ENCODE peak calls at places on chromosomes 4 and X, in eight cellular contexts. A, C, Q, Z, B, X, J and P are unnamed samples.

GRCh38 chrX:84737471-84737871 is 235.2 kb upstream of the HDX start:
- DNase-seq in A (no peak), C (no peak), Q (no peak), Z (peak; percentile 68), B (peak; percentile 55), X (no peak), J (no peak), P (peak; percentile 57)

GRCh38 chr4:188023682-188024081 is 28.1 kb downstream of the ZFP42 start:
- DNase-seq in A (no peak), C (no peak), Q (no peak), Z (no peak), B (no peak), X (no peak), J (no peak), P (peak; percentile 22)

GRCh38 chrX:23552289-23552688 is 115.0 kb upstream of the PRDX4 start:
- DNase-seq in A (no peak), C (no peak), Q (no peak), Z (no peak), B (no peak), X (no peak), J (no peak), P (no peak)

GRCh38 chrX:71542411-71542810 is 9.5 kb downstream of the OGT start:
- DNase-seq in A (peak; percentile 29), C (no peak), Q (peak; percentile 78), Z (peak; percentile 63), B (no peak), X (no peak), J (no peak), P (peak; percentile 53)

GRCh38 chrX:132858018-132858417 is 100.4 kb downstream of the HS6ST2 start:
- DNase-seq in A (no peak), C (peak; percentile 4), Q (peak; percentile 82), Z (no peak), B (no peak), X (no peak), J (no peak), P (peak; percentile 53)

GRCh38 chr4:6221851-6222760 is 21.8 kb upstream of the JAKMIP1 start:
- DNase-seq in A (peak; percentile 9), C (peak; percentile 59), Q (no peak), Z (no peak), B (no peak), X (peak; percentile 57), J (no peak), P (no peak)

GRCh38 chr4:127781303-127782024 is 658 bp upstream of the HSPA4L start:
- DNase-seq in A (peak; percentile 57), C (peak; percentile 27), Q (no peak), Z (peak; percentile 10), B (peak; percentile 58), X (no peak), J (peak; percentile 5), P (peak; percentile 33)

GRCh38 chrX:42976729-42977366 is 198.9 kb upstream of the PPP1R2C start:
- DNase-seq in A (no peak), C (no peak), Q (peak; percentile 80), Z (no peak), B (no peak), X (no peak), J (no peak), P (peak; percentile 17)

GRCh38 chr4:70718811-70719604 is 2.8 kb upstream of the RUFY3 start:
- DNase-seq in A (no peak), C (no peak), Q (peak; percentile 83), Z (no peak), B (no peak), X (no peak), J (no peak), P (peak; percentile 33)

GRCh38 chr4:10622728-10623127 is 61.8 kb downstream of the CLNK start:
- DNase-seq in A (no peak), C (no peak), Q (peak; percentile 10), Z (no peak), B (no peak), X (no peak), J (peak; percentile 4), P (peak; percentile 24)

GRCh38 chr4:124555959-124556358 is 156.6 kb downstream of the ANKRD50 start:
- DNase-seq in A (no peak), C (no peak), Q (no peak), Z (no peak), B (no peak), X (no peak), J (no peak), P (no peak)

GRCh38 chrX:84475101-84475500 is 27.2 kb downstream of the HDX start:
- DNase-seq in A (no peak), C (no peak), Q (no peak), Z (no peak), B (no peak), X (no peak), J (no peak), P (no peak)

GRCh38 chr4:128155231-128155855 is 94.2 kb downstream of the LARP1B start:
- DNase-seq in A (no peak), C (no peak), Q (no peak), Z (no peak), B (no peak), X (no peak), J (no peak), P (no peak)

GRCh38 chr4:159856451-159856850 is 753.6 kb downstream of the RAPGEF2 start:
- DNase-seq in A (no peak), C (peak; percentile 2), Q (no peak), Z (no peak), B (no peak), X (no peak), J (no peak), P (no peak)

GRCh38 chrX:14051416-14051815 is 21.7 kb upstream of the GEMIN8 start:
- DNase-seq in A (no peak), C (no peak), Q (no peak), Z (no peak), B (no peak), X (peak; percentile 45), J (no peak), P (no peak)

GRCh38 chr4:1759170-1759817 is 33.8 kb upstream of the FGFR3 start:
- DNase-seq in A (no peak), C (no peak), Q (no peak), Z (no peak), B (no peak), X (no peak), J (no peak), P (no peak)

GRCh38 chr4:9773464-9773863 is 8.0 kb upstream of the DRD5 start:
- DNase-seq in A (no peak), C (no peak), Q (no peak), Z (no peak), B (no peak), X (no peak), J (no peak), P (no peak)

GRCh38 chr4:66357316-66357715 is 687.0 kb upstream of the EPHA5 start:
- DNase-seq in A (peak; percentile 68), C (peak; percentile 1), Q (no peak), Z (no peak), B (no peak), X (no peak), J (no peak), P (peak; percentile 2)

GRCh38 chr4:109682875-109683274 is 20.4 kb downstream of the CASP6 start:
- DNase-seq in A (no peak), C (no peak), Q (no peak), Z (no peak), B (no peak), X (no peak), J (no peak), P (no peak)

GRCh38 chrX:18468599-18468998 is 43.2 kb downstream of the CDKL5 start:
- DNase-seq in A (no peak), C (no peak), Q (no peak), Z (no peak), B (no peak), X (no peak), J (no peak), P (no peak)

GRCh38 chr4:3387943-3388348 is 53.8 kb upstream of the HGFAC start:
- DNase-seq in A (peak; percentile 19), C (peak; percentile 57), Q (peak; percentile 62), Z (no peak), B (peak; percentile 71), X (no peak), J (no peak), P (no peak)

GRCh38 chrX:101619336-101619735 is 1.5 kb upstream of the ARMCX6 start:
- DNase-seq in A (peak; percentile 18), C (no peak), Q (no peak), Z (no peak), B (no peak), X (peak; percentile 38), J (no peak), P (no peak)

GRCh38 chrX:149470960-149471359 is 34.1 kb downstream of the IDS start:
- DNase-seq in A (peak; percentile 64), C (peak; percentile 59), Q (peak; percentile 31), Z (peak; percentile 24), B (peak; percentile 68), X (peak; percentile 75), J (peak; percentile 42), P (peak; percentile 23)

GRCh38 chr4:186366326-186366725 is 100.3 kb downstream of the F11 start:
- DNase-seq in A (no peak), C (no peak), Q (no peak), Z (no peak), B (no peak), X (no peak), J (no peak), P (no peak)

GRCh38 chr4:159069922-159070321 is 33.0 kb upstream of the RAPGEF2 start:
- DNase-seq in A (peak; percentile 75), C (peak; percentile 9), Q (no peak), Z (peak; percentile 81), B (no peak), X (no peak), J (no peak), P (no peak)

GRCh38 chr4:10697071-10697470 is 12.5 kb upstream of the CLNK start:
- DNase-seq in A (no peak), C (no peak), Q (peak; percentile 16), Z (no peak), B (no peak), X (no peak), J (no peak), P (no peak)

GRCh38 chr4:73687414-73687813 is 53.0 kb upstream of the CXCL8 start:
- DNase-seq in A (no peak), C (no peak), Q (no peak), Z (no peak), B (no peak), X (no peak), J (no peak), P (no peak)

GRCh38 chrX:68288127-68288526 is 145.2 kb downstream of the OPHN1 start:
- DNase-seq in A (no peak), C (no peak), Q (no peak), Z (no peak), B (no peak), X (no peak), J (no peak), P (no peak)

GRCh38 chrX:81377329-81377728 is 175.4 kb downstream of the SH3BGRL start:
- DNase-seq in A (peak; percentile 31), C (no peak), Q (peak; percentile 25), Z (no peak), B (no peak), X (no peak), J (no peak), P (peak; percentile 21)

GRCh38 chrX:40514376-40514775 is 66.4 kb upstream of the ATP6AP2 start:
- DNase-seq in A (no peak), C (no peak), Q (peak; percentile 7), Z (no peak), B (no peak), X (no peak), J (no peak), P (peak; percentile 50)

GRCh38 chr4:67344594-67345380 is 200.5 kb downstream of the CENPC start:
- DNase-seq in A (no peak), C (no peak), Q (no peak), Z (no peak), B (no peak), X (no peak), J (no peak), P (no peak)

GRCh38 chr4:3037957-3038451 is 36.3 kb downstream of the HTT-AS start:
- DNase-seq in A (no peak), C (peak; percentile 34), Q (no peak), Z (no peak), B (no peak), X (no peak), J (no peak), P (no peak)

GRCh38 chr4:158236304-158237030 is 26.2 kb downstream of the TMEM144 start:
- DNase-seq in A (no peak), C (no peak), Q (no peak), Z (no peak), B (no peak), X (no peak), J (no peak), P (no peak)

GRCh38 chrX:65451663-65452062 is 82.9 kb downstream of the LAS1L start:
- DNase-seq in A (peak; percentile 10), C (no peak), Q (peak; percentile 29), Z (peak; percentile 0), B (no peak), X (no peak), J (peak; percentile 13), P (peak; percentile 0)